ENCODE peak calls at places on chromosomes 5 and 9, in eight cellular contexts. F, R, Z, W, A, C, B and H are unnamed samples.

GRCh38 chr9:115099891-115100290 is 18.1 kb downstream of the TNC start:
- DNase-seq in A (no peak), R (peak; percentile 48), W (no peak), C (no peak), Z (no peak), B (no peak), F (no peak), H (no peak)

GRCh38 chr5:138272681-138273080 is 1.7 kb downstream of the GFRA3 start:
- DNase-seq in A (no peak), C (no peak), W (no peak), R (no peak), B (no peak), F (no peak), Z (no peak), H (no peak)

GRCh38 chr5:27969157-27969556 is 930.8 kb upstream of the CDH9 start:
- DNase-seq in C (no peak), Z (no peak), B (no peak), R (no peak), W (no peak), A (no peak), F (no peak), H (no peak)

GRCh38 chr9:118395415-118395814 is 691.2 kb downstream of the TLR4 start:
- DNase-seq in F (no peak), B (no peak), Z (no peak), A (no peak), W (no peak), C (no peak), R (no peak), H (no peak)

GRCh38 chr5:92946546-92946945 is 634.5 kb downstream of the NR2F1-AS1 start:
- DNase-seq in F (no peak), R (no peak), Z (no peak), W (no peak), C (no peak), B (no peak), A (no peak), H (no peak)

GRCh38 chr9:89553451-89554020 is 51.3 kb upstream of the GADD45G start:
- DNase-seq in B (no peak), C (no peak), Z (no peak), F (no peak), R (no peak), W (no peak), A (no peak), H (no peak)

GRCh38 chr5:132313961-132314432 is 19.8 kb downstream of the SLC22A4 start:
- DNase-seq in C (no peak), W (no peak), R (no peak), A (no peak), Z (no peak), B (no peak), F (no peak), H (no peak)

GRCh38 chr9:129567842-129568559 is 52.9 kb downstream of the C9orf50 start:
- DNase-seq in W (peak; percentile 73), C (peak; percentile 70), B (peak; percentile 44), A (peak; percentile 75), F (peak; percentile 86), R (peak; percentile 62), Z (peak; percentile 30), H (peak; percentile 82)

GRCh38 chr5:30804739-30805313 is 388.7 kb upstream of the CDH6 start:
- DNase-seq in A (no peak), C (peak; percentile 62), R (no peak), B (peak; percentile 3), Z (no peak), F (peak; percentile 34), W (no peak), H (no peak)

GRCh38 chr5:95959051-95959963 is 2.3 kb downstream of the ELL2 start:
- DNase-seq in B (no peak), W (no peak), Z (peak; percentile 41), C (peak; percentile 33), A (peak; percentile 73), F (peak; percentile 46), R (peak; percentile 48), H (no peak)

GRCh38 chr9:126723807-126724172 is 81.0 kb upstream of the ZBTB43 start:
- DNase-seq in C (no peak), A (no peak), R (no peak), B (no peak), W (no peak), F (peak; percentile 49), Z (no peak), H (no peak)

GRCh38 chr5:79330071-79330470 is 94.1 kb downstream of the JMY start:
- DNase-seq in F (no peak), R (peak; percentile 18), Z (no peak), A (peak; percentile 4), B (no peak), C (peak; percentile 18), W (no peak), H (no peak)

GRCh38 chr5:112276996-112277395 is 142.1 kb downstream of the EPB41L4A start:
- DNase-seq in W (no peak), Z (no peak), R (no peak), C (no peak), F (peak; percentile 35), B (no peak), A (no peak), H (no peak)

GRCh38 chr5:180343110-180343845 is 9.9 kb downstream of the GFPT2 start:
- DNase-seq in F (peak; percentile 74), C (peak; percentile 41), B (no peak), W (no peak), R (peak; percentile 78), Z (no peak), A (no peak), H (no peak)
- H3K4me2 ChIP-seq in F (peak overlapping the region; percentile 44), C (no peak overlapping the region), B (no peak overlapping the region), W (no peak overlapping the region), R (peak overlapping the region; percentile 51), Z (no peak overlapping the region), A (no peak overlapping the region), H (no peak overlapping the region)

GRCh38 chr5:171521679-171522078 is 102.2 kb downstream of the FGF18 start:
- DNase-seq in W (no peak), A (no peak), B (peak; percentile 58), R (no peak), C (no peak), F (no peak), Z (no peak), H (peak; percentile 64)

GRCh38 chr5:171518916-171519315 is 99.5 kb downstream of the FGF18 start:
- DNase-seq in A (no peak), Z (no peak), W (no peak), R (no peak), C (no peak), F (no peak), B (no peak), H (no peak)

GRCh38 chr5:171523781-171524180 is 104.3 kb downstream of the FGF18 start:
- DNase-seq in R (no peak), W (no peak), Z (no peak), F (no peak), B (no peak), A (no peak), C (no peak), H (no peak)

GRCh38 chr5:171520300-171521170 is 101.1 kb downstream of the FGF18 start:
- DNase-seq in B (peak; percentile 52), A (no peak), F (peak; percentile 90), Z (peak; percentile 20), R (peak; percentile 66), C (peak; percentile 18), W (no peak), H (peak; percentile 81)

GRCh38 chr5:171521219-171521633 is 101.8 kb downstream of the FGF18 start:
- DNase-seq in Z (peak; percentile 32), C (peak; percentile 92), F (peak; percentile 55), B (peak; percentile 95), W (peak; percentile 28), R (peak; percentile 92), A (no peak), H (peak; percentile 96)
- H3K27ac ChIP-seq in Z (no peak overlapping the region), C (peak overlapping the region; percentile 81), F (no peak overlapping the region), B (peak overlapping the region; percentile 69), W (peak overlapping the region; percentile 29), R (peak overlapping the region; percentile 51), A (no peak overlapping the region), H (peak overlapping the region; percentile 98)

GRCh38 chr9:91417602-91418218 is 5.9 kb downstream of the NFIL3 start:
- DNase-seq in B (no peak), A (no peak), R (peak; percentile 52), W (no peak), Z (no peak), F (no peak), C (no peak), H (no peak)
- H4K20me1 ChIP-seq in B (peaks cover 53% of the 10 kb centered on the region), A (peaks cover 94% of the 10 kb centered on the region), R (no peaks in the 10 kb centered on the region), W (peaks cover 9% of the 10 kb centered on the region), Z (peaks cover 4% of the 10 kb centered on the region), F (no peaks in the 10 kb centered on the region), C (peaks cover 31% of the 10 kb centered on the region), H (no peaks in the 10 kb centered on the region)

DNA sequence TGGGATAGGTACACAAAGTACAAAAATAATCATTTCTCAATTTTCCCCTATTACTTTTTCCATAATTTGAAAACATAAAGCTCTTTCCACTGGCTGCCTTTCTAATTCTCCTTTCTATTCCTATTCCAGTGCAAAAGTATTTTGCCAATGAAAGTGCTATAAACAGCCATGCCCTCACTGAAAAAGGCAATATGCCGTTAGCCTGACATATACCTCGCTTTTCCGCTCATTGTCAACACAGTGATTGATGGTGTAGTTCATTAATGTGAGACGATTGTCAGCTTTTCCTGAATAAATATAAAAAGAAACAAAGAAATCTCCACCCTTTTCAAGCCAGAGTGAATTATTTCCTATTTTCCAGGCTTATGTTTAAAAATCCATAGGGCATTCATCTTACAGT is 97.5 kb downstream of the EBF1 start:
- DNase-seq in Z (peak; percentile 60), B (no peak), R (no peak), F (no peak), A (no peak), W (no peak), C (no peak), H (no peak)
- H3K4me2 ChIP-seq in Z (no peak overlapping the region), B (no peak overlapping the region), R (no peak overlapping the region), F (no peak overlapping the region), A (no peak overlapping the region), W (no peak overlapping the region), C (no peak overlapping the region), H (no peak overlapping the region)

GRCh38 chr5:82595083-82595482 is 316.9 kb upstream of the RPS23 start:
- DNase-seq in R (no peak), C (no peak), F (no peak), B (no peak), W (no peak), A (no peak), Z (no peak), H (no peak)

GRCh38 chr5:82590112-82590511 is 312.0 kb upstream of the RPS23 start:
- DNase-seq in C (no peak), F (no peak), B (no peak), W (no peak), Z (no peak), R (no peak), A (no peak), H (no peak)

GRCh38 chr5:82594097-82594496 is 315.9 kb upstream of the RPS23 start:
- DNase-seq in A (peak; percentile 7), B (peak; percentile 29), R (peak; percentile 17), W (no peak), C (peak; percentile 2), Z (no peak), F (no peak), H (no peak)

GRCh38 chr5:82591021-82591515 is 312.9 kb upstream of the RPS23 start:
- DNase-seq in Z (no peak), W (no peak), R (no peak), A (no peak), B (peak; percentile 19), F (no peak), C (no peak), H (no peak)

DNA sequence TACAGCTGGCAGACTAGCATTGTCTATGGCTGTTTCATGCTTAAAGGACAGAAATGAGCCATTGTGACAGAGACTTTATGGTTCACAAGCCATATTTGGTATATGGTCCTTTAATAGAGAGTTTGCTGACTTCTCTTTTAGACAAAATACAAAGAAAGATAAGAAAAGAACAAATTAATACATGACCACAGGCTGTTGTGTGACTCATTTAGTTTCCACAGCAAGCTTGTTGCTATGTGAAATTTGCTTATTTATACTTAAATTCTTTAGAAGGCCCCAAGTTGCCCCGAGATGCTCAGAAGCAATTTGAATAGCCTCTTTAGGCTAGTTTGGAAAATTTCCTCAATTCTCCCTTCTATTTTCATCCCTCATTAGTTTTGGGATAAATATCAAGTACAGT is 315.3 kb upstream of the RPS23 start:
- DNase-seq in Z (no peak), B (no peak), R (peak; percentile 74), A (no peak), F (no peak), C (peak; percentile 15), W (no peak), H (no peak)
- H3K27ac ChIP-seq in Z (no peak overlapping the region), B (no peak overlapping the region), R (no peak overlapping the region), A (no peak overlapping the region), F (no peak overlapping the region), C (no peak overlapping the region), W (no peak overlapping the region), H (no peak overlapping the region)